ENCODE peak calls at places on chromosomes 12 and 14, in nine cellular contexts. One of them, this sample, is unnamed.

GRCh38 chr14:54658836-54659235 is 91.9 kb downstream of the SAMD4A start:
- DNase-seq in hypothalamus: no peak
- DNase-seq in activated gamma-delta T cell treated with Interleukin-2 at 50 U/mL for 16 hours: no peak
- DNase-seq in AG09319: no peak
- DNase-seq in ACHN: no peak
- DNase-seq in A172: no peak
- DNase-seq in anterior cingulate cortex: no peak
- DNase-seq in SHP77: no peak
- DNase-seq in nucleus accumbens: no peak
- DNase-seq in this sample: no peak

GRCh38 chr14:35810963-35811362 is 1.9 kb upstream of the RALGAPA1 start:
- DNase-seq in hypothalamus: no peak
- DNase-seq in activated gamma-delta T cell treated with Interleukin-2 at 50 U/mL for 16 hours: no peak
- DNase-seq in AG09319: no peak
- DNase-seq in ACHN: no peak
- DNase-seq in A172: no peak
- DNase-seq in anterior cingulate cortex: no peak
- DNase-seq in SHP77: no peak
- DNase-seq in nucleus accumbens: no peak
- DNase-seq in this sample: no peak

GRCh38 chr12:19248929-19249602 is 119.5 kb downstream of the PLEKHA5 start:
- DNase-seq in hypothalamus: no peak
- DNase-seq in activated gamma-delta T cell treated with Interleukin-2 at 50 U/mL for 16 hours: no peak
- DNase-seq in AG09319: no peak
- DNase-seq in ACHN: no peak
- DNase-seq in A172: no peak
- DNase-seq in anterior cingulate cortex: no peak
- DNase-seq in SHP77: no peak
- DNase-seq in nucleus accumbens: no peak
- DNase-seq in this sample: no peak

GRCh38 chr12:111295176-111295575 is 73.7 kb downstream of the PHETA1 start:
- DNase-seq in hypothalamus: no peak
- DNase-seq in activated gamma-delta T cell treated with Interleukin-2 at 50 U/mL for 16 hours: no peak
- DNase-seq in AG09319: no peak
- DNase-seq in ACHN: no peak
- DNase-seq in A172: no peak
- DNase-seq in anterior cingulate cortex: no peak
- DNase-seq in SHP77: no peak
- DNase-seq in nucleus accumbens: no peak
- DNase-seq in this sample: no peak

GRCh38 chr12:93563807-93564538 is 8.5 kb upstream of the SOCS2 start:
- DNase-seq in hypothalamus: no peak
- DNase-seq in activated gamma-delta T cell treated with Interleukin-2 at 50 U/mL for 16 hours: no peak
- DNase-seq in AG09319: no peak
- DNase-seq in ACHN: peak; percentile 45
- DNase-seq in A172: peak; percentile 38
- DNase-seq in anterior cingulate cortex: no peak
- DNase-seq in SHP77: no peak
- DNase-seq in nucleus accumbens: no peak
- DNase-seq in this sample: no peak

GRCh38 chr12:114949081-114949480 is 265.1 kb upstream of the TBX3 start:
- DNase-seq in hypothalamus: no peak
- DNase-seq in activated gamma-delta T cell treated with Interleukin-2 at 50 U/mL for 16 hours: no peak
- DNase-seq in AG09319: no peak
- DNase-seq in ACHN: no peak
- DNase-seq in A172: no peak
- DNase-seq in anterior cingulate cortex: no peak
- DNase-seq in SHP77: no peak
- DNase-seq in nucleus accumbens: no peak
- DNase-seq in this sample: no peak

GRCh38 chr14:49946320-49947141 is 53.6 kb downstream of the ARF6 start:
- DNase-seq in hypothalamus: no peak
- DNase-seq in activated gamma-delta T cell treated with Interleukin-2 at 50 U/mL for 16 hours: no peak
- DNase-seq in AG09319: peak; percentile 38
- DNase-seq in ACHN: peak; percentile 33
- DNase-seq in A172: peak; percentile 63
- DNase-seq in anterior cingulate cortex: no peak
- DNase-seq in SHP77: no peak
- DNase-seq in nucleus accumbens: peak; percentile 2
- DNase-seq in this sample: no peak

GRCh38 chr12:121128908-121129704 is 3.6 kb upstream of the P2RX7 start:
- DNase-seq in hypothalamus: peak; percentile 56
- DNase-seq in activated gamma-delta T cell treated with Interleukin-2 at 50 U/mL for 16 hours: peak; percentile 67
- DNase-seq in AG09319: no peak
- DNase-seq in ACHN: peak; percentile 33
- DNase-seq in A172: peak; percentile 82
- DNase-seq in anterior cingulate cortex: peak; percentile 77
- DNase-seq in SHP77: peak; percentile 50
- DNase-seq in nucleus accumbens: peak; percentile 96
- DNase-seq in this sample: peak; percentile 44

GRCh38 chr14:35403085-35403396 is 1.5 kb downstream of the NFKBIA start:
- DNase-seq in hypothalamus: no peak
- DNase-seq in activated gamma-delta T cell treated with Interleukin-2 at 50 U/mL for 16 hours: peak; percentile 15
- DNase-seq in AG09319: no peak
- DNase-seq in ACHN: no peak
- DNase-seq in A172: no peak
- DNase-seq in anterior cingulate cortex: no peak
- DNase-seq in SHP77: no peak
- DNase-seq in nucleus accumbens: no peak
- DNase-seq in this sample: no peak

GRCh38 chr12:71576546-71576945 is 87.1 kb downstream of the ZFC3H1 start:
- DNase-seq in hypothalamus: no peak
- DNase-seq in activated gamma-delta T cell treated with Interleukin-2 at 50 U/mL for 16 hours: no peak
- DNase-seq in AG09319: no peak
- DNase-seq in ACHN: no peak
- DNase-seq in A172: no peak
- DNase-seq in anterior cingulate cortex: no peak
- DNase-seq in SHP77: no peak
- DNase-seq in nucleus accumbens: no peak
- DNase-seq in this sample: no peak

GRCh38 chr12:122886851-122887816 is 8.8 kb downstream of the VPS37B start:
- DNase-seq in hypothalamus: no peak
- DNase-seq in activated gamma-delta T cell treated with Interleukin-2 at 50 U/mL for 16 hours: no peak
- DNase-seq in AG09319: no peak
- DNase-seq in ACHN: peak; percentile 94
- DNase-seq in A172: peak; percentile 83
- DNase-seq in anterior cingulate cortex: no peak
- DNase-seq in SHP77: no peak
- DNase-seq in nucleus accumbens: no peak
- DNase-seq in this sample: peak; percentile 70